ENCODE peak calls at places on chromosomes 1 and 21, in five cellular contexts. X is NCI-H2081, E is fibroblast of the aortic adventitia, O is left colon, C is occipital lobe. U is an unnamed sample.

GRCh38 chr1:78114034-78114956 is 68.5 kb downstream of the GIPC2 start:
- DNase-seq in X (peak), E (peak), O (no peak), C (no peak), U (peak)

GRCh38 chr1:97573560-97573959 is 347.3 kb downstream of the DPYD start:
- DNase-seq in X (no peak), E (peak), O (no peak), C (no peak), U (no peak)

GRCh38 chr1:36448530-36449051 is 1.7 kb downstream of the OSCP1 start:
- DNase-seq in X (no peak), E (no peak), O (no peak), C (no peak), U (no peak)

GRCh38 chr21:45306832-45307571 is 19.3 kb upstream of the POFUT2 start:
- DNase-seq in X (no peak), E (peak), O (peak), C (peak), U (peak)

GRCh38 chr1:53107570-53108322 is 34.7 kb downstream of the SLC1A7 start:
- DNase-seq in X (peak), E (peak), O (no peak), C (no peak), U (peak)

GRCh38 chr21:42366292-42367010 is at the start of gene TFF1:
- DNase-seq in X (no peak), E (no peak), O (peak), C (no peak), U (no peak)

GRCh38 chr1:179935909-179936496 is 18.6 kb upstream of the CEP350 start:
- DNase-seq in X (no peak), E (no peak), O (no peak), C (no peak), U (no peak)

GRCh38 chr1:61825398-61825797 is 83.1 kb downstream of the PATJ start:
- DNase-seq in X (no peak), E (no peak), O (no peak), C (no peak), U (peak)

GRCh38 chr1:81583878-81584277 is 216.9 kb upstream of the ADGRL2 start:
- DNase-seq in X (no peak), E (no peak), O (no peak), C (no peak), U (no peak)